ENCODE peak calls at places on chromosomes 11 and 22, in four cellular contexts. W, S, C and H are unnamed samples. For H3K36me3, the result is how much of the 10 kb centered on the place peaks cover.

GRCh38 chr11:19756675-19757475 is 44.2 kb downstream of the NAV2 start:
- DNase-seq in S (peak), W (no peak), C (no peak), H (no peak)

GRCh38 chr11:61961570-61962212 is 5.7 kb downstream of the FTH1 start:
- DNase-seq in C (no peak), W (peak), S (no peak), H (no peak)

GRCh38 chr11:47617417-47617809 is 23.2 kb upstream of the C1QTNF4 start:
- DNase-seq in W (peak), S (no peak), C (no peak), H (no peak)

GRCh38 chr11:31045335-31045734 is 324.2 kb downstream of the DCDC1 start:
- DNase-seq in S (no peak), W (peak), C (no peak), H (no peak)

GRCh38 chr11:14499178-14499559 is 442 bp downstream of the COPB1 start:
- DNase-seq in W (peak), S (no peak), C (peak), H (no peak)

GRCh38 chr11:117582491-117582890 is 214.5 kb downstream of the DSCAML1 start:
- DNase-seq in C (no peak), W (no peak), S (no peak), H (no peak)

GRCh38 chr11:128130052-128130451 is 457.3 kb downstream of the ETS1 start:
- DNase-seq in S (no peak), W (no peak), C (no peak), H (no peak)

GRCh38 chr11:16862733-16863132 is 124.3 kb downstream of the C11orf58 start:
- DNase-seq in C (no peak), W (no peak), S (no peak), H (no peak)

GRCh38 chr11:57332694-57333440 is 2.8 kb downstream of the SSRP1 start:
- DNase-seq in S (no peak), W (no peak), C (no peak), H (no peak)

GRCh38 chr22:43993072-43993760 is 30.9 kb upstream of the PARVB start:
- DNase-seq in S (no peak), C (peak), W (peak), H (no peak)

GRCh38 chr11:118438314-118438931 is 2.1 kb downstream of the KMT2A start:
- DNase-seq in C (no peak), S (no peak), W (peak), H (peak)

GRCh38 chr11:117169726-117170125 is 8.8 kb upstream of the SIDT2 start:
- DNase-seq in S (no peak), W (no peak), C (no peak), H (no peak)

GRCh38 chr11:17979770-17980371 is 33.0 kb downstream of the SERGEF start:
- DNase-seq in S (no peak), W (peak), C (no peak), H (no peak)

GRCh38 chr22:24938741-24939341 is 7.7 kb downstream of the LHFPL7 start:
- DNase-seq in S (no peak), W (peak), C (no peak), H (no peak)

GRCh38 chr22:42324566-42324965 is 54.1 kb upstream of the TCF20 start:
- DNase-seq in C (no peak), W (no peak), S (no peak), H (no peak)

GRCh38 chr11:48049036-48049435 is 68.7 kb downstream of the PTPRJ start:
- DNase-seq in W (peak), S (no peak), C (no peak), H (no peak)

GRCh38 chr11:12354750-12355545 is 22.4 kb upstream of the PARVA start:
- DNase-seq in C (no peak), S (no peak), W (no peak), H (no peak)

GRCh38 chr11:64522036-64522435 is 69.0 kb upstream of the SLC22A12 start:
- DNase-seq in W (no peak), S (no peak), C (no peak), H (no peak)

GRCh38 chr22:36797334-36797733 is 19.5 kb downstream of the PVALB start:
- DNase-seq in S (no peak), W (no peak), C (no peak), H (no peak)

GRCh38 chr11:115664313-115664712 is 160.1 kb upstream of the CADM1 start:
- DNase-seq in S (no peak), W (no peak), C (no peak), H (no peak)

GRCh38 chr11:96827164-96827563 is 437.4 kb downstream of the JRKL start:
- DNase-seq in S (no peak), C (no peak), W (peak), H (no peak)

GRCh38 chr11:20134991-20135736 is 25.1 kb downstream of the DBX1 start:
- DNase-seq in W (no peak), S (no peak), C (no peak), H (no peak)

GRCh38 chr22:37205046-37205445 is 7.2 kb downstream of the SSTR3 start:
- DNase-seq in S (no peak), C (peak), W (no peak), H (no peak)

GRCh38 chr22:20531404-20532181 is 24.2 kb downstream of the MED15 start:
- DNase-seq in C (no peak), W (peak), S (no peak), H (peak)

GRCh38 chr11:33885338-33886005 is 6.4 kb downstream of the LMO2 start:
- DNase-seq in S (no peak), C (no peak), W (no peak), H (no peak)

GRCh38 chr11:134364261-134364660 is 32.5 kb downstream of the GLB1L2 start:
- DNase-seq in W (no peak), C (no peak), S (no peak), H (no peak)

GRCh38 chr22:49426618-49427266 is 400.9 kb downstream of the BRD1 start:
- DNase-seq in W (no peak), C (no peak), S (no peak), H (no peak)

GRCh38 chr11:118213774-118214173 is 11.0 kb downstream of the JAML start:
- DNase-seq in C (no peak), W (no peak), S (no peak), H (no peak)

GRCh38 chr22:49203091-49203862 is 624.4 kb downstream of the BRD1 start:
- DNase-seq in C (peak), S (no peak), W (no peak), H (no peak)

GRCh38 chr11:32137263-32137662 is 46.4 kb downstream of the RCN1 start:
- DNase-seq in W (peak), S (no peak), C (no peak), H (peak)

GRCh38 chr11:134661660-134662059 is 249.6 kb upstream of the B3GAT1 start:
- DNase-seq in W (no peak), C (no peak), S (no peak), H (no peak)

GRCh38 chr11:66728760-66729385 is at the start of gene SPTBN2:
- DNase-seq in W (peak), S (no peak), C (no peak), H (no peak)

GRCh38 chr22:20463324-20464095 is 25.9 kb upstream of the SCARF2 start:
- DNase-seq in C (no peak), W (no peak), S (no peak), H (no peak)

GRCh38 chr11:130247289-130247688 is 67.4 kb downstream of the ZBTB44 start:
- DNase-seq in C (no peak), W (no peak), S (no peak), H (no peak)

GRCh38 chr11:75079546-75079945 is 17.1 kb downstream of the OR2AT4 start:
- DNase-seq in W (no peak), C (no peak), S (no peak), H (no peak)

GRCh38 chr11:8025123-8025522 is 38.0 kb downstream of the EIF3F start:
- DNase-seq in C (no peak), S (no peak), W (no peak), H (no peak)

DNA sequence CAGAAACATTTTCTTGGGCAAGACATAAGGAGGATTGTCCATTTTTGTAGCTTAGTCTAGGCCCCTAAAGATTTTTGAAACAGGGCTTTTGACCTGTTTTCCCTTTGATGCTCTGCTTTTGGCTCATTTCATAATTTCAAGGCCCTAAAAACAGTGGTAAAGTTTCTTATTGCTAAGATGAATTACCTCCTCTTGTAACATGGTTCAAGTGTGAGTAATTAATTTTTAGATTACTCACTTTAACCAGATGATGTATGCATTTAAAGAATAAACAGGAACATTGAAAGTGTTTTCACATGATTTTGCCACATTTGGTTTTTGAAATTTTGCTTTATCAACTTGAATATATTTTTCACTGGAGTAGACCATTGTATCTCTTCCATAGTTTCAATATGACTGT is 1.2 kb downstream of the RAG2 start:
- DNase-seq in W (no peak), C (no peak), S (no peak), H (no peak)
- H3K4me3 ChIP-seq in W (no peak), C (no peak), S (no peak), H (no peak)

GRCh38 chr11:120931057-120931779 is 92.7 kb upstream of the TBCEL start:
- DNase-seq in S (no peak), C (peak), W (no peak), H (no peak)
- TF ChIP-seq CTCF in S (no peak), C (no peak), W (no peak), H (no peak)

DNA sequence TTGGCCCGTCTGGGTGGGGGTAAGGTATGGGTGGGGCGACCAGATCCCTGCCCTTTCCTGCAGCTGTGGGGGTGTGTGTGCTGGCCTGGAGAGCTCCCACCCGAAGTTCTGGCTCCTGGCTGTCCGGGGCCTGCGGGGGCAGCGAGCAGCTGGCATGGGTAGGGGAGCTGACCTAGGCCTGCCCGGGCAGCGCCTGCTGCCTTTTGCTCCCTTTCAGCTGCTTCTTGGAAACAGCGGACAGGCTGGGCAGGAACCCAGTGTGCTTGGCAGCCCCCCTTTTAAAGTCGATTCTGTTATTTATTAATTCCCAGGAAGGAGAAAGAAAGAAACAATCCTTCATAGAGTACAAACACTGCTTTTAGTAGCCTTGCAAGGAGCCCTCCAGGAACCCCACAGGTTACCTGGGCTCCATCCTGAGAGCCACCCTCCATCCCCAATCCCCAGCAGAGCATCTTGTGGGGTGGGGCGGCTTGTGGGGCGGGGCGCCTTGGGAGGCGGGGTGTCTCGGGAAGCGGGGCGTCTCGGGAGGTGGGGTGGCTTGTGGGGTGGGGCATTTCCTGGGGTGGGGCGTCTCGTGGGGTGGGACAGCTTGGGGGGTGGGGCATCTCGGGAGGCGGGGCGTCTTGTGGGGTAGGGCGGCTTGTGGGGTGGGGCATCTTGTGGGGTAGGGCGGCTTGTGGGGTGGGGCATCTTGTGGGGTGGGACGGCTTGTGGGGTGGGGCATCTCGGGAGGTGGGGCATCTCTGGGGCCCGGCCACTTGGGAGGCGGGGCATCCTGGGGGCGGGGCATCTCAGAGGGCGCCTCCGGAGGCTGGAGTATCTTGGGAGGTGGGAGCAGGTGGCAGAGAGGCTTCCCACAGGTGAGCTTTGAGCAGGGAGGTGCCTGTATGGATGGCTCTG is 7.0 kb downstream of the CD81 start:
- DNase-seq in C (peak), W (no peak), S (no peak), H (no peak)
- H3K36me3 ChIP-seq in C (under half), W (under half), S (under half), H (under half)

GRCh38 chr11:68215524-68216170 is 2.6 kb upstream of the KMT5B start:
- DNase-seq in W (no peak), S (no peak), C (no peak), H (no peak)

GRCh38 chr11:68216171-68216938 is 3.3 kb upstream of the KMT5B start:
- DNase-seq in C (peak), S (no peak), W (peak), H (no peak)

GRCh38 chr11:68213555-68214172 is 568 bp upstream of the KMT5B start:
- DNase-seq in C (peak), W (peak), S (peak), H (peak)

GRCh38 chr11:68214173-68215086 is 1.3 kb upstream of the KMT5B start:
- DNase-seq in S (no peak), W (no peak), C (peak), H (no peak)

DNA sequence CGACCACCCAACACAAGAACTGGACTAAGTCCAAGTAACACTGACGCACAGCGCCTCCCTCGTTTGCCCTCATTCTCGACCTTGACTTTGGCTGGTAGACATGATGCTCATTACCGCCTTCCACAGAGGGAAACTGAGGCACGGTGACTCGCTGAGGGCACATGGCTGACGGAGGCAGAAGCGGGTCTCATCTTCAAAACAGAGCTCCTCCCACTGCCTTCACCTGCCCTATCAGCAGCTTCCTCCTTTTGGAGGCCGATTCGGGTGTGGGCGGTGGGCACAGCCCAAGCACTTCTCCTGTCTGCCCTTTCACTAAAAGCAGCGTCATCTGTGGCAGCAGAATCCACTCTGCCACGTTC is 2.0 kb upstream of the KMT5B start:
- DNase-seq in C (no peak), S (no peak), W (no peak), H (no peak)
- H3K4me3 ChIP-seq in C (no peak), S (no peak), W (no peak), H (no peak)

GRCh38 chr11:60776167-60776566 is 9.0 kb upstream of the MS4A10 start:
- DNase-seq in S (no peak), C (no peak), W (no peak), H (no peak)

GRCh38 chr11:60777106-60777505 is 8.0 kb upstream of the MS4A10 start:
- DNase-seq in C (no peak), W (no peak), S (no peak), H (no peak)

GRCh38 chr11:60774726-60775125 is 10.4 kb upstream of the MS4A10 start:
- DNase-seq in C (no peak), W (no peak), S (no peak), H (no peak)

GRCh38 chr11:60777572-60777971 is 7.6 kb upstream of the MS4A10 start:
- DNase-seq in C (peak), S (no peak), W (peak), H (peak)

GRCh38 chr11:60775420-60775961 is 9.6 kb upstream of the MS4A10 start:
- DNase-seq in C (peak), S (peak), W (peak), H (peak)
- TF ChIP-seq CTCF in C (peak), S (peak), W (peak), H (peak)